ENCODE peak calls at places on chromosomes 6 and 20, in nine cellular contexts. One of them, this sample, is unnamed.

GRCh38 chr6:45667265-45667664 is 289.5 kb upstream of the SUPT3H start:
- DNase-seq in AG09309: no peak
- DNase-seq in stomach: no peak
- DNase-seq in fibroblast of mammary gland: no peak
- DNase-seq in IMR-90: no peak
- DNase-seq in thoracic aorta: no peak
- DNase-seq in mesothelial cell of epicardium: no peak
- DNase-seq in retinal pigment epithelial cell: no peak
- DNase-seq in nephron progenitor cell: no peak
- DNase-seq in this sample: no peak

GRCh38 chr6:67506352-67506751 is 1128.7 kb upstream of the ADGRB3 start:
- DNase-seq in AG09309: no peak
- DNase-seq in stomach: no peak
- DNase-seq in fibroblast of mammary gland: no peak
- DNase-seq in IMR-90: no peak
- DNase-seq in thoracic aorta: no peak
- DNase-seq in mesothelial cell of epicardium: no peak
- DNase-seq in retinal pigment epithelial cell: no peak
- DNase-seq in nephron progenitor cell: no peak
- DNase-seq in this sample: no peak

GRCh38 chr6:106527979-106528378 is 101.3 kb downstream of the RTN4IP1 start:
- DNase-seq in AG09309: peak
- DNase-seq in stomach: no peak
- DNase-seq in fibroblast of mammary gland: peak
- DNase-seq in IMR-90: peak
- DNase-seq in thoracic aorta: no peak
- DNase-seq in mesothelial cell of epicardium: no peak
- DNase-seq in retinal pigment epithelial cell: no peak
- DNase-seq in nephron progenitor cell: no peak
- DNase-seq in this sample: no peak

GRCh38 chr6:149031545-149032317 is 284.9 kb downstream of the UST start:
- DNase-seq in AG09309: no peak
- DNase-seq in stomach: no peak
- DNase-seq in fibroblast of mammary gland: peak
- DNase-seq in IMR-90: peak
- DNase-seq in thoracic aorta: no peak
- DNase-seq in mesothelial cell of epicardium: no peak
- DNase-seq in retinal pigment epithelial cell: peak
- DNase-seq in nephron progenitor cell: no peak
- DNase-seq in this sample: no peak

GRCh38 chr6:16043171-16044142 is 85.4 kb upstream of the MYLIP start:
- DNase-seq in AG09309: no peak
- DNase-seq in stomach: no peak
- DNase-seq in fibroblast of mammary gland: peak
- DNase-seq in IMR-90: no peak
- DNase-seq in thoracic aorta: no peak
- DNase-seq in mesothelial cell of epicardium: no peak
- DNase-seq in retinal pigment epithelial cell: peak
- DNase-seq in nephron progenitor cell: no peak
- DNase-seq in this sample: no peak

GRCh38 chr20:57928181-57928967 is 218.6 kb upstream of the PMEPA1 start:
- DNase-seq in AG09309: peak
- DNase-seq in stomach: no peak
- DNase-seq in fibroblast of mammary gland: no peak
- DNase-seq in IMR-90: no peak
- DNase-seq in thoracic aorta: no peak
- DNase-seq in mesothelial cell of epicardium: no peak
- DNase-seq in retinal pigment epithelial cell: no peak
- DNase-seq in nephron progenitor cell: no peak
- DNase-seq in this sample: no peak

GRCh38 chr6:155530219-155530834 is 74.7 kb upstream of the NOX3 start:
- DNase-seq in AG09309: peak
- DNase-seq in stomach: no peak
- DNase-seq in fibroblast of mammary gland: peak
- DNase-seq in IMR-90: peak
- DNase-seq in thoracic aorta: no peak
- DNase-seq in mesothelial cell of epicardium: no peak
- DNase-seq in retinal pigment epithelial cell: no peak
- DNase-seq in nephron progenitor cell: no peak
- DNase-seq in this sample: no peak

GRCh38 chr6:117174835-117175360 is 90.5 kb upstream of the VGLL2 start:
- DNase-seq in AG09309: no peak
- DNase-seq in stomach: no peak
- DNase-seq in fibroblast of mammary gland: no peak
- DNase-seq in IMR-90: no peak
- DNase-seq in thoracic aorta: no peak
- DNase-seq in mesothelial cell of epicardium: no peak
- DNase-seq in retinal pigment epithelial cell: no peak
- DNase-seq in nephron progenitor cell: no peak
- DNase-seq in this sample: no peak

GRCh38 chr20:906703-907102 is 9.4 kb downstream of the ANGPT4 start:
- DNase-seq in AG09309: no peak
- DNase-seq in stomach: no peak
- DNase-seq in fibroblast of mammary gland: no peak
- DNase-seq in IMR-90: no peak
- DNase-seq in thoracic aorta: no peak
- DNase-seq in mesothelial cell of epicardium: no peak
- DNase-seq in retinal pigment epithelial cell: no peak
- DNase-seq in nephron progenitor cell: no peak
- DNase-seq in this sample: no peak

GRCh38 chr6:11732036-11732545 is 46.5 kb downstream of the ADTRP start:
- DNase-seq in AG09309: peak
- DNase-seq in stomach: peak
- DNase-seq in fibroblast of mammary gland: peak
- DNase-seq in IMR-90: peak
- DNase-seq in thoracic aorta: peak
- DNase-seq in mesothelial cell of epicardium: no peak
- DNase-seq in retinal pigment epithelial cell: no peak
- DNase-seq in nephron progenitor cell: no peak
- DNase-seq in this sample: peak

GRCh38 chr20:23350855-23351838 is 556 bp downstream of the NXT1 start:
- DNase-seq in AG09309: no peak
- DNase-seq in stomach: peak
- DNase-seq in fibroblast of mammary gland: peak
- DNase-seq in IMR-90: peak
- DNase-seq in thoracic aorta: no peak
- DNase-seq in mesothelial cell of epicardium: peak
- DNase-seq in retinal pigment epithelial cell: no peak
- DNase-seq in nephron progenitor cell: peak
- DNase-seq in this sample: no peak

GRCh38 chr6:31578058-31578457 is 2.7 kb downstream of the TNF start:
- DNase-seq in AG09309: no peak
- DNase-seq in stomach: no peak
- DNase-seq in fibroblast of mammary gland: no peak
- DNase-seq in IMR-90: no peak
- DNase-seq in thoracic aorta: no peak
- DNase-seq in mesothelial cell of epicardium: no peak
- DNase-seq in retinal pigment epithelial cell: no peak
- DNase-seq in nephron progenitor cell: no peak
- DNase-seq in this sample: no peak

GRCh38 chr20:36091561-36092423 is 62.7 kb upstream of the EPB41L1 start:
- DNase-seq in AG09309: no peak
- DNase-seq in stomach: no peak
- DNase-seq in fibroblast of mammary gland: no peak
- DNase-seq in IMR-90: no peak
- DNase-seq in thoracic aorta: no peak
- DNase-seq in mesothelial cell of epicardium: no peak
- DNase-seq in retinal pigment epithelial cell: no peak
- DNase-seq in nephron progenitor cell: no peak
- DNase-seq in this sample: no peak

GRCh38 chr6:44563397-44563796 is 175.9 kb downstream of the CDC5L start:
- DNase-seq in AG09309: no peak
- DNase-seq in stomach: no peak
- DNase-seq in fibroblast of mammary gland: peak
- DNase-seq in IMR-90: peak
- DNase-seq in thoracic aorta: no peak
- DNase-seq in mesothelial cell of epicardium: no peak
- DNase-seq in retinal pigment epithelial cell: no peak
- DNase-seq in nephron progenitor cell: no peak
- DNase-seq in this sample: no peak

GRCh38 chr20:35561268-35561667 is 19.4 kb downstream of the ERGIC3 start:
- DNase-seq in AG09309: peak
- DNase-seq in stomach: no peak
- DNase-seq in fibroblast of mammary gland: peak
- DNase-seq in IMR-90: peak
- DNase-seq in thoracic aorta: no peak
- DNase-seq in mesothelial cell of epicardium: no peak
- DNase-seq in retinal pigment epithelial cell: peak
- DNase-seq in nephron progenitor cell: peak
- DNase-seq in this sample: no peak

GRCh38 chr20:43914286-43914685 is 366 bp upstream of the TOX2 start:
- DNase-seq in AG09309: no peak
- DNase-seq in stomach: no peak
- DNase-seq in fibroblast of mammary gland: no peak
- DNase-seq in IMR-90: no peak
- DNase-seq in thoracic aorta: no peak
- DNase-seq in mesothelial cell of epicardium: no peak
- DNase-seq in retinal pigment epithelial cell: no peak
- DNase-seq in nephron progenitor cell: no peak
- DNase-seq in this sample: peak

GRCh38 chr6:54283877-54284860 is 24.1 kb upstream of the TINAG start:
- DNase-seq in AG09309: peak
- DNase-seq in stomach: no peak
- DNase-seq in fibroblast of mammary gland: peak
- DNase-seq in IMR-90: peak
- DNase-seq in thoracic aorta: no peak
- DNase-seq in mesothelial cell of epicardium: no peak
- DNase-seq in retinal pigment epithelial cell: no peak
- DNase-seq in nephron progenitor cell: peak
- DNase-seq in this sample: no peak

GRCh38 chr20:33280000-33280680 is 2.9 kb upstream of the BPIFB1 start:
- DNase-seq in AG09309: no peak
- DNase-seq in stomach: no peak
- DNase-seq in fibroblast of mammary gland: no peak
- DNase-seq in IMR-90: no peak
- DNase-seq in thoracic aorta: no peak
- DNase-seq in mesothelial cell of epicardium: no peak
- DNase-seq in retinal pigment epithelial cell: no peak
- DNase-seq in nephron progenitor cell: no peak
- DNase-seq in this sample: no peak

GRCh38 chr6:93177451-93177850 is 241.9 kb downstream of the EPHA7 start:
- DNase-seq in AG09309: no peak
- DNase-seq in stomach: no peak
- DNase-seq in fibroblast of mammary gland: no peak
- DNase-seq in IMR-90: no peak
- DNase-seq in thoracic aorta: no peak
- DNase-seq in mesothelial cell of epicardium: no peak
- DNase-seq in retinal pigment epithelial cell: no peak
- DNase-seq in nephron progenitor cell: no peak
- DNase-seq in this sample: no peak

GRCh38 chr6:83808005-83808404 is 45.2 kb upstream of the RIPPLY2 start:
- DNase-seq in AG09309: no peak
- DNase-seq in stomach: no peak
- DNase-seq in fibroblast of mammary gland: no peak
- DNase-seq in IMR-90: no peak
- DNase-seq in thoracic aorta: no peak
- DNase-seq in mesothelial cell of epicardium: no peak
- DNase-seq in retinal pigment epithelial cell: no peak
- DNase-seq in nephron progenitor cell: no peak
- DNase-seq in this sample: no peak
- TF ChIP-seq CTCF in AG09309: no peak
- TF ChIP-seq CTCF in stomach: no peak
- TF ChIP-seq CTCF in fibroblast of mammary gland: no peak
- TF ChIP-seq CTCF in IMR-90: no peak
- TF ChIP-seq CTCF in thoracic aorta: no peak
- TF ChIP-seq CTCF in mesothelial cell of epicardium: no peak
- TF ChIP-seq CTCF in retinal pigment epithelial cell: no peak
- TF ChIP-seq CTCF in nephron progenitor cell: no peak
- TF ChIP-seq CTCF in this sample: no peak

GRCh38 chr6:130143709-130144108 is 79.0 kb downstream of the SAMD3 start:
- DNase-seq in AG09309: no peak
- DNase-seq in stomach: no peak
- DNase-seq in fibroblast of mammary gland: peak
- DNase-seq in IMR-90: peak
- DNase-seq in thoracic aorta: no peak
- DNase-seq in mesothelial cell of epicardium: no peak
- DNase-seq in retinal pigment epithelial cell: no peak
- DNase-seq in nephron progenitor cell: no peak
- DNase-seq in this sample: no peak

GRCh38 chr6:130147151-130147550 is 75.6 kb downstream of the SAMD3 start:
- DNase-seq in AG09309: no peak
- DNase-seq in stomach: no peak
- DNase-seq in fibroblast of mammary gland: no peak
- DNase-seq in IMR-90: no peak
- DNase-seq in thoracic aorta: no peak
- DNase-seq in mesothelial cell of epicardium: no peak
- DNase-seq in retinal pigment epithelial cell: peak
- DNase-seq in nephron progenitor cell: no peak
- DNase-seq in this sample: no peak

GRCh38 chr6:130152908-130153510 is 69.7 kb downstream of the SAMD3 start:
- DNase-seq in AG09309: no peak
- DNase-seq in stomach: no peak
- DNase-seq in fibroblast of mammary gland: no peak
- DNase-seq in IMR-90: no peak
- DNase-seq in thoracic aorta: no peak
- DNase-seq in mesothelial cell of epicardium: no peak
- DNase-seq in retinal pigment epithelial cell: peak
- DNase-seq in nephron progenitor cell: no peak
- DNase-seq in this sample: no peak

GRCh38 chr6:130150906-130151305 is 71.8 kb downstream of the SAMD3 start:
- DNase-seq in AG09309: no peak
- DNase-seq in stomach: no peak
- DNase-seq in fibroblast of mammary gland: no peak
- DNase-seq in IMR-90: no peak
- DNase-seq in thoracic aorta: no peak
- DNase-seq in mesothelial cell of epicardium: no peak
- DNase-seq in retinal pigment epithelial cell: no peak
- DNase-seq in nephron progenitor cell: no peak
- DNase-seq in this sample: no peak

GRCh38 chr6:130148181-130148580 is 74.6 kb downstream of the SAMD3 start:
- DNase-seq in AG09309: no peak
- DNase-seq in stomach: no peak
- DNase-seq in fibroblast of mammary gland: peak
- DNase-seq in IMR-90: no peak
- DNase-seq in thoracic aorta: no peak
- DNase-seq in mesothelial cell of epicardium: no peak
- DNase-seq in retinal pigment epithelial cell: no peak
- DNase-seq in nephron progenitor cell: no peak
- DNase-seq in this sample: no peak
- TF ChIP-seq CTCF in AG09309: peak
- TF ChIP-seq CTCF in stomach: no peak
- TF ChIP-seq CTCF in fibroblast of mammary gland: peak
- TF ChIP-seq CTCF in IMR-90: no peak
- TF ChIP-seq CTCF in thoracic aorta: no peak
- TF ChIP-seq CTCF in mesothelial cell of epicardium: no peak
- TF ChIP-seq CTCF in retinal pigment epithelial cell: peak
- TF ChIP-seq CTCF in nephron progenitor cell: no peak
- TF ChIP-seq CTCF in this sample: no peak

GRCh38 chr6:14647311-14647710 is 529.7 kb downstream of the CD83 start:
- DNase-seq in AG09309: no peak
- DNase-seq in stomach: no peak
- DNase-seq in fibroblast of mammary gland: no peak
- DNase-seq in IMR-90: no peak
- DNase-seq in thoracic aorta: no peak
- DNase-seq in mesothelial cell of epicardium: no peak
- DNase-seq in retinal pigment epithelial cell: no peak
- DNase-seq in nephron progenitor cell: no peak
- DNase-seq in this sample: no peak
- TF ChIP-seq CTCF in AG09309: no peak
- TF ChIP-seq CTCF in stomach: no peak
- TF ChIP-seq CTCF in fibroblast of mammary gland: no peak
- TF ChIP-seq CTCF in IMR-90: no peak
- TF ChIP-seq CTCF in thoracic aorta: no peak
- TF ChIP-seq CTCF in mesothelial cell of epicardium: no peak
- TF ChIP-seq CTCF in retinal pigment epithelial cell: no peak
- TF ChIP-seq CTCF in nephron progenitor cell: no peak
- TF ChIP-seq CTCF in this sample: no peak

GRCh38 chr6:166456360-166457156 is 73.8 kb upstream of the MPC1 start:
- DNase-seq in AG09309: no peak
- DNase-seq in stomach: no peak
- DNase-seq in fibroblast of mammary gland: peak
- DNase-seq in IMR-90: peak
- DNase-seq in thoracic aorta: no peak
- DNase-seq in mesothelial cell of epicardium: no peak
- DNase-seq in retinal pigment epithelial cell: peak
- DNase-seq in nephron progenitor cell: no peak
- DNase-seq in this sample: no peak
- TF ChIP-seq CTCF in AG09309: peak
- TF ChIP-seq CTCF in stomach: no peak
- TF ChIP-seq CTCF in fibroblast of mammary gland: peak
- TF ChIP-seq CTCF in IMR-90: peak
- TF ChIP-seq CTCF in thoracic aorta: no peak
- TF ChIP-seq CTCF in mesothelial cell of epicardium: no peak
- TF ChIP-seq CTCF in retinal pigment epithelial cell: peak
- TF ChIP-seq CTCF in nephron progenitor cell: no peak
- TF ChIP-seq CTCF in this sample: no peak